ENCODE peak calls at places on chromosomes 13 and 19, in ten cellular contexts. X is NB4, N is fibroblast of lung, E is cardiac muscle cell, J is IMR-90, H is thoracic aorta, L is heart left ventricle, F is sigmoid colon, Y is colonic mucosa, R is neural progenitor cell. K is an unnamed sample.

GRCh38 chr13:47869780-47870179 is 131.3 kb downstream of the SUCLA2 start:
- DNase-seq in Y (no peak), X (no peak), L (no peak), R (no peak), H (no peak), E (no peak), F (no peak), N (no peak), J (no peak), K (no peak)

GRCh38 chr19:14031719-14032480 is at the start of gene IL27RA:
- DNase-seq in N (peak; percentile 30), L (peak; percentile 76), R (peak; percentile 75), E (peak; percentile 51), X (peak; percentile 86), J (peak; percentile 31), H (no peak), Y (peak; percentile 78), F (peak; percentile 69), K (peak; percentile 29)

GRCh38 chr19:43984687-43985000 is 656 bp downstream of the ZNF155 start:
- DNase-seq in N (no peak), H (no peak), X (no peak), Y (peak; percentile 25), L (peak; percentile 42), R (no peak), J (no peak), F (no peak), E (no peak), K (no peak)

GRCh38 chr19:33670398-33670797 is 48.6 kb downstream of the CHST8 start:
- DNase-seq in H (no peak), X (no peak), L (no peak), R (no peak), Y (no peak), F (no peak), N (no peak), J (no peak), E (no peak), K (no peak)

GRCh38 chr13:40236566-40237168 is 429.8 kb downstream of the FOXO1 start:
- DNase-seq in R (no peak), X (no peak), J (no peak), N (peak; percentile 77), Y (no peak), H (peak; percentile 53), E (peak; percentile 76), L (peak; percentile 54), F (peak; percentile 87), K (peak; percentile 80)

GRCh38 chr13:46992383-46992952 is 95.6 kb upstream of the HTR2A start:
- DNase-seq in Y (no peak), X (peak; percentile 42), L (no peak), E (peak; percentile 50), J (no peak), H (no peak), N (no peak), F (no peak), R (peak; percentile 11), K (peak; percentile 11)

GRCh38 chr13:46630419-46631183 is 77.6 kb downstream of the LRCH1 start:
- DNase-seq in E (no peak), N (no peak), J (no peak), R (peak; percentile 34), Y (no peak), H (no peak), X (no peak), L (no peak), F (no peak), K (no peak)

GRCh38 chr13:113935523-113935922 is 38.4 kb downstream of the C13orf46 start:
- DNase-seq in R (peak; percentile 56), Y (no peak), E (no peak), H (no peak), J (no peak), X (no peak), L (no peak), N (no peak), F (peak; percentile 46), K (no peak)

GRCh38 chr19:38736413-38737280 is 7.6 kb downstream of the CAPN12 start:
- DNase-seq in X (peak; percentile 19), E (peak; percentile 48), J (no peak), L (no peak), F (peak; percentile 71), Y (peak; percentile 82), R (peak; percentile 84), H (no peak), N (no peak), K (no peak)

GRCh38 chr19:10338940-10339339 is 484 bp downstream of the ICAM3 start:
- DNase-seq in X (no peak), L (no peak), F (no peak), R (no peak), E (no peak), Y (no peak), J (no peak), N (no peak), H (no peak), K (no peak)

GRCh38 chr13:26010487-26011207 is 41.2 kb downstream of the SHISA2 start:
- DNase-seq in N (no peak), X (no peak), R (no peak), J (no peak), F (no peak), H (no peak), Y (no peak), L (no peak), E (no peak), K (no peak)

GRCh38 chr13:46603165-46603603 is 50.2 kb downstream of the LRCH1 start:
- DNase-seq in X (peak; percentile 48), R (peak; percentile 30), J (no peak), F (no peak), N (no peak), Y (peak; percentile 47), H (no peak), E (peak; percentile 44), L (peak; percentile 46), K (peak; percentile 47)

GRCh38 chr19:40229926-40230417 is 3.5 kb upstream of the CCNP start:
- DNase-seq in H (no peak), Y (no peak), F (no peak), R (no peak), N (no peak), E (no peak), J (no peak), L (no peak), X (no peak), K (no peak)

GRCh38 chr19:1272423-1273262 is 2.7 kb upstream of the FAM174C start:
- DNase-seq in L (no peak), H (no peak), Y (no peak), F (no peak), E (no peak), X (no peak), J (no peak), R (no peak), N (no peak), K (no peak)

GRCh38 chr19:16326401-16327130 is 1.9 kb downstream of the KLF2 start:
- DNase-seq in L (peak; percentile 50), H (no peak), F (no peak), X (no peak), E (peak; percentile 34), N (no peak), J (no peak), Y (no peak), R (peak; percentile 49), K (peak; percentile 49)

GRCh38 chr13:94112731-94113130 is 366.8 kb downstream of the DCT start:
- DNase-seq in R (no peak), J (no peak), Y (no peak), L (no peak), H (no peak), N (no peak), X (no peak), F (no peak), E (no peak), K (no peak)
- TF ChIP-seq CTCF in R (peak; percentile 36), J (no peak), Y (no peak), L (no peak), H (no peak), N (peak; percentile 22), X (no peak), F (no peak), E (no peak), K (no peak)

GRCh38 chr19:4518345-4519171 is at the start of gene PLIN4:
- DNase-seq in H (no peak), X (no peak), Y (no peak), E (peak; percentile 94), R (no peak), L (peak; percentile 92), J (peak; percentile 38), F (peak; percentile 97), N (peak; percentile 93), K (peak; percentile 78)

GRCh38 chr19:4516939-4517300 is 1.4 kb downstream of the PLIN4 start:
- DNase-seq in J (no peak), X (peak; percentile 14), Y (no peak), R (no peak), N (no peak), F (no peak), H (no peak), E (no peak), L (peak; percentile 58), K (no peak)

GRCh38 chr19:4515732-4516131 is 2.6 kb downstream of the PLIN4 start:
- DNase-seq in Y (no peak), J (no peak), F (no peak), N (no peak), X (no peak), L (no peak), R (no peak), H (no peak), E (no peak), K (no peak)

GRCh38 chr19:4517451-4518057 is 732 bp downstream of the PLIN4 start:
- DNase-seq in N (no peak), R (no peak), H (no peak), Y (no peak), L (no peak), X (no peak), E (no peak), F (no peak), J (no peak), K (no peak)

GRCh38 chr19:4516199-4516938 is 1.9 kb downstream of the PLIN4 start:
- DNase-seq in Y (no peak), L (peak; percentile 58), N (no peak), E (no peak), F (no peak), R (no peak), X (no peak), J (no peak), H (no peak), K (no peak)
- H3K4me3 ChIP-seq in Y (no peak overlapping the region), L (peak overlapping the region; percentile 53), N (no peak overlapping the region), E (no peak overlapping the region), F (peak overlapping the region; percentile 73), R (no peak overlapping the region), X (no peak overlapping the region), J (no peak overlapping the region), H (no peak overlapping the region), K (no peak overlapping the region)

GRCh38 chr19:45428385-45429231 is 4.9 kb upstream of the ERCC1 start:
- DNase-seq in R (peak; percentile 89), E (peak; percentile 59), L (peak; percentile 89), Y (no peak), J (peak; percentile 59), N (peak; percentile 42), H (no peak), X (peak; percentile 44), F (peak; percentile 84), K (no peak)
- TF ChIP-seq CTCF in R (peak; percentile 66), E (peak; percentile 55), L (peak; percentile 38), Y (no peak), J (peak; percentile 56), N (peak; percentile 25), H (peak; percentile 58), X (peak; percentile 18), F (peak; percentile 30), K (peak; percentile 42)

DNA sequence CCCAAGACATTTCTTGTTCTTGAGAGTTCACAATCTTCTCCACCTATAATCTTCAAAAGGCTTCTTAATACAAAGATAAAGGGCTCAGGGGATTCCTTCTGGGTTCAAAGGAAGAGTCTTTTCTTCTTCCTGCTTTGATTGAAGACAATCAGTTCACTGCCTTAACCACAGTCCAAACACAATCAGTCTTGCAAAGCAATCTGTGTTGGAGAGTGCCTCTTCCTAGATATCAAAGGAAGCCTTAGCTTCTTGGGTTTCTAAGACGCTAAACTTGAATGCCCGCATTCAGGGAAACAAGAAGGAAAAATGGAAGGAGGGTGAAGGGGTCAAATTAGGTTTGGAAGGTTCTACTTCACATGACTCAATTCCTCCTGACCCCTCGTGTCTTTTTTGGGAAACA is 27.2 kb downstream of the RANBP3 start:
- DNase-seq in J (no peak), L (no peak), Y (no peak), F (no peak), X (no peak), H (no peak), R (peak; percentile 69), N (no peak), E (no peak), K (no peak)
- H3K4me3 ChIP-seq in J (no peak overlapping the region), L (no peak overlapping the region), Y (no peak overlapping the region), F (no peak overlapping the region), X (no peak overlapping the region), H (no peak overlapping the region), R (peak overlapping the region; percentile 33), N (no peak overlapping the region), E (no peak overlapping the region), K (no peak overlapping the region)